ENCODE peak calls at places on chromosomes 2 and 18, in five cellular contexts. P is fibroblast of the conjunctiva; Y is activated effector memory CD4-positive, alpha-beta T cell treated with Interleukin-2 at 50 U/mL for 16 hours; Q is coronary artery; X is breast epithelium. J is an unnamed sample.

GRCh38 chr2:241802421-241802749 is 6.6 kb upstream of the NEU4 start:
- DNase-seq in P (no peak), Y (no peak), Q (peak), X (no peak), J (no peak)

GRCh38 chr2:25309402-25309801 is 32.3 kb downstream of the DNMT3A start:
- DNase-seq in P (peak), Y (peak), Q (no peak), X (no peak), J (no peak)

GRCh38 chr2:230600285-230600684 is 112.4 kb upstream of the CAB39 start:
- DNase-seq in P (no peak), Y (no peak), Q (no peak), X (no peak), J (no peak)

GRCh38 chr2:84939426-84940087 is 31.4 kb upstream of the KCMF1 start:
- DNase-seq in P (no peak), Y (peak), Q (no peak), X (no peak), J (no peak)

GRCh38 chr2:88658890-88659881 is 31.9 kb upstream of the EIF2AK3 start:
- DNase-seq in P (no peak), Y (no peak), Q (no peak), X (peak), J (no peak)

GRCh38 chr2:204293884-204294535 is 251.3 kb upstream of the PARD3B start:
- DNase-seq in P (no peak), Y (no peak), Q (no peak), X (no peak), J (no peak)

GRCh38 chr2:231991664-231992063 is 30.2 kb downstream of the DIS3L2 start:
- DNase-seq in P (no peak), Y (no peak), Q (no peak), X (no peak), J (no peak)

GRCh38 chr18:75530548-75531211 is 103.2 kb upstream of the SMIM21 start:
- DNase-seq in P (no peak), Y (no peak), Q (no peak), X (no peak), J (no peak)

GRCh38 chr2:144234115-144234772 is 285.7 kb downstream of the ZEB2 start:
- DNase-seq in P (no peak), Y (no peak), Q (no peak), X (no peak), J (no peak)

GRCh38 chr2:132404056-132404455 is 12.5 kb upstream of the GPR39 start:
- DNase-seq in P (no peak), Y (no peak), Q (no peak), X (no peak), J (no peak)

GRCh38 chr2:4715065-4715464 is 977.1 kb upstream of the SOX11 start:
- DNase-seq in P (no peak), Y (no peak), Q (no peak), X (no peak), J (no peak)

GRCh38 chr18:54351186-54351585 is 6.5 kb downstream of the STARD6 start:
- DNase-seq in P (no peak), Y (no peak), Q (no peak), X (no peak), J (no peak)

GRCh38 chr2:218369374-218369773 is 12.7 kb upstream of the SLC11A1 start:
- DNase-seq in P (no peak), Y (no peak), Q (no peak), X (no peak), J (no peak)

GRCh38 chr2:160747771-160748170 is 254.2 kb upstream of the RBMS1 start:
- DNase-seq in P (peak), Y (no peak), Q (no peak), X (no peak), J (no peak)

GRCh38 chr2:111636905-111637304 is 247.1 kb downstream of the ANAPC1 start:
- DNase-seq in P (no peak), Y (no peak), Q (no peak), X (no peak), J (no peak)

GRCh38 chr18:48300463-48300961 is 108.7 kb downstream of the ZBTB7C start:
- DNase-seq in P (no peak), Y (no peak), Q (peak), X (no peak), J (no peak)

GRCh38 chr2:163682695-163683094 is 53.1 kb downstream of the FIGN start:
- DNase-seq in P (peak), Y (no peak), Q (no peak), X (no peak), J (no peak)

GRCh38 chr2:234947556-234947955 is 4.3 kb upstream of the SH3BP4 start:
- DNase-seq in P (no peak), Y (no peak), Q (no peak), X (peak), J (no peak)

GRCh38 chr2:122570641-122571040 is 815.2 kb downstream of the TSN start:
- DNase-seq in P (no peak), Y (no peak), Q (no peak), X (no peak), J (no peak)

GRCh38 chr2:72300147-72300684 is 152.6 kb upstream of the CYP26B1 start:
- DNase-seq in P (no peak), Y (no peak), Q (no peak), X (no peak), J (no peak)

GRCh38 chr2:157830696-157831570 is 45.2 kb downstream of the ACVR1 start:
- DNase-seq in P (peak), Y (no peak), Q (no peak), X (no peak), J (peak)

GRCh38 chr2:238465487-238466241 is 38.9 kb downstream of the ASB1 start:
- DNase-seq in P (no peak), Y (no peak), Q (no peak), X (no peak), J (no peak)

GRCh38 chr2:31038385-31038784 is 99.9 kb downstream of the GALNT14 start:
- DNase-seq in P (no peak), Y (no peak), Q (no peak), X (no peak), J (no peak)

GRCh38 chr2:84033347-84033974 is 425.6 kb downstream of the SUCLG1 start:
- DNase-seq in P (no peak), Y (no peak), Q (no peak), X (no peak), J (no peak)

GRCh38 chr2:14907014-14907612 is 274.6 kb downstream of the LRATD1 start:
- DNase-seq in P (no peak), Y (no peak), Q (no peak), X (no peak), J (no peak)

GRCh38 chr18:78021196-78021595 is 771.5 kb downstream of the GALR1 start:
- DNase-seq in P (no peak), Y (no peak), Q (no peak), X (no peak), J (no peak)

GRCh38 chr2:46309052-46309953 is 12.1 kb downstream of the EPAS1 start:
- DNase-seq in P (no peak), Y (no peak), Q (no peak), X (no peak), J (no peak)

GRCh38 chr18:55489742-55490055 is 98.3 kb downstream of the TCF4 start:
- DNase-seq in P (no peak), Y (no peak), Q (no peak), X (no peak), J (no peak)

GRCh38 chr18:76479351-76480238 is 15.4 kb downstream of the ZNF516 start:
- DNase-seq in P (no peak), Y (no peak), Q (peak), X (no peak), J (no peak)

GRCh38 chr2:238370482-238371372 is 50.4 kb downstream of the TRAF3IP1 start:
- DNase-seq in P (peak), Y (peak), Q (no peak), X (peak), J (peak)

GRCh38 chr2:208182835-208183234 is 7.0 kb downstream of the C2orf80 start:
- DNase-seq in P (no peak), Y (no peak), Q (no peak), X (no peak), J (no peak)

J was measured in astrocyte of the cerebellum.